ENCODE peak calls at places on chromosomes 11 and 22, in nine cellular contexts. Y is NCI-H69; Q is globus pallidus; S is left lung; R is NAMALWA; O is HEK293T; W is stimulated activated CD4-positive, alpha-beta T cell treated with anti-CD3 and anti-CD28 coated beads, Interleukin-15, amount 100 ng/mL, for 24 hours; A is OCI-M1; T is substantia nigra. F is an unnamed sample.

GRCh38 chr11:65102142-65103095 is 6.4 kb downstream of the VPS51 start:
- DNase-seq in S (no peak), O (no peak), A (no peak), Y (no peak), Q (peak; percentile 88), T (no peak), R (no peak), W (no peak), F (no peak)

GRCh38 chr11:129061466-129062194 is 119.0 kb upstream of the TP53AIP1 start:
- DNase-seq in S (no peak), T (no peak), R (no peak), O (no peak), W (no peak), Q (no peak), Y (no peak), A (no peak), F (no peak)

GRCh38 chr22:28025333-28025732 is 106.3 kb upstream of the PITPNB start:
- DNase-seq in W (no peak), A (peak; percentile 27), T (no peak), O (no peak), Q (no peak), R (no peak), S (no peak), Y (no peak), F (no peak)

GRCh38 chr11:64713031-64713780 is 9.8 kb downstream of the NRXN2 start:
- DNase-seq in T (no peak), Y (peak; percentile 83), A (no peak), R (no peak), Q (no peak), O (peak; percentile 46), S (no peak), W (peak; percentile 26), F (no peak)

GRCh38 chr22:19884954-19885751 is 30.5 kb upstream of the GNB1L start:
- DNase-seq in R (no peak), T (no peak), S (peak; percentile 71), O (no peak), W (peak; percentile 32), A (no peak), Y (no peak), Q (no peak), F (no peak)

GRCh38 chr22:39435616-39436015 is 21.2 kb upstream of the MGAT3 start:
- DNase-seq in R (no peak), W (no peak), O (no peak), A (no peak), Q (no peak), Y (no peak), S (peak; percentile 41), T (no peak), F (no peak)

GRCh38 chr11:85619497-85619896 is 7.6 kb downstream of the DLG2 start:
- DNase-seq in O (no peak), T (no peak), W (no peak), Q (no peak), A (no peak), R (no peak), Y (no peak), S (peak; percentile 56), F (no peak)

GRCh38 chr11:7599209-7599608 is 74.1 kb downstream of the CYB5R2 start:
- DNase-seq in W (no peak), Y (no peak), S (no peak), R (no peak), O (no peak), T (no peak), A (no peak), Q (no peak), F (no peak)

GRCh38 chr22:34878996-34879395 is 187.0 kb upstream of the ISX start:
- DNase-seq in S (no peak), Y (no peak), O (no peak), R (no peak), A (no peak), T (no peak), W (no peak), Q (no peak), F (no peak)

GRCh38 chr11:57248780-57249383 is 11.8 kb upstream of the APLNR start:
- DNase-seq in S (no peak), T (peak; percentile 24), O (peak; percentile 56), Q (peak; percentile 26), Y (peak; percentile 34), W (peak; percentile 47), R (peak; percentile 70), A (peak; percentile 87), F (peak; percentile 18)

GRCh38 chr11:44851496-44851895 is 99.2 kb downstream of the TP53I11 start:
- DNase-seq in T (no peak), R (no peak), O (no peak), Y (peak; percentile 62), Q (no peak), S (no peak), W (no peak), A (no peak), F (no peak)

GRCh38 chr11:6572215-6572614 is 31.2 kb downstream of the RRP8 start:
- DNase-seq in Q (no peak), R (no peak), W (no peak), S (no peak), Y (no peak), A (no peak), T (no peak), O (no peak), F (no peak)

GRCh38 chr11:3223932-3224729 is 5.5 kb upstream of the MRGPRG start:
- DNase-seq in Q (no peak), R (no peak), T (no peak), Y (no peak), A (no peak), W (no peak), O (no peak), S (no peak), F (no peak)

GRCh38 chr11:89436071-89436470 is 55.1 kb downstream of the NOX4 start:
- DNase-seq in A (no peak), W (no peak), Y (peak; percentile 9), S (no peak), T (no peak), O (no peak), R (no peak), Q (no peak), F (no peak)

GRCh38 chr11:47668665-47669064 is 26.3 kb upstream of the MTCH2 start:
- DNase-seq in Y (no peak), T (no peak), O (no peak), S (no peak), A (no peak), R (no peak), W (no peak), Q (no peak), F (no peak)

GRCh38 chr22:50316114-50317065 is 8.9 kb upstream of the PLXNB2 start:
- DNase-seq in T (no peak), W (no peak), S (no peak), Q (no peak), Y (no peak), R (no peak), O (no peak), A (no peak), F (no peak)

GRCh38 chr11:118791015-118791960 is at the start of gene DDX6:
- DNase-seq in Q (peak; percentile 88), T (peak; percentile 68), Y (peak; percentile 93), S (peak; percentile 99), W (peak; percentile 94), O (peak; percentile 87), R (peak; percentile 91), A (peak; percentile 93), F (peak; percentile 86)

GRCh38 chr11:61632096-61632495 is 48.1 kb upstream of the DAGLA start:
- DNase-seq in A (no peak), Q (no peak), T (no peak), S (no peak), W (no peak), Y (peak; percentile 44), O (no peak), R (no peak), F (no peak)

GRCh38 chr11:70341881-70342429 is 56.4 kb upstream of the CTTN start:
- DNase-seq in T (no peak), W (no peak), A (no peak), Y (no peak), S (no peak), Q (no peak), O (no peak), R (no peak), F (no peak)

GRCh38 chr22:44707752-44708151 is 5.7 kb downstream of the PRR5 start:
- DNase-seq in Y (no peak), Q (no peak), O (no peak), T (no peak), A (no peak), W (no peak), R (no peak), S (no peak), F (no peak)

F was measured in anterior cingulate cortex.